ENCODE peak calls at places on chromosomes 3 and 15, in ten cellular contexts. U is HFF-Myc, T is cardiac fibroblast, J is MCF 10A, Y is cardiac muscle cell, R is A549, Q is lung, D is fibroblast of lung, O is lower lobe of right lung, N is OCI-LY7. E is an unnamed sample.
A peak's percentile ranks its signal among the peaks of the same experiment; 100 is the strongest.

GRCh38 chr3:151770941-151771340 is 37.2 kb downstream of the AADACL2 start:
- DNase-seq in U (no peak), T (peak; percentile 92), J (peak; percentile 31), Y (no peak), R (peak; percentile 74), Q (peak; percentile 63), D (peak; percentile 37), O (peak; percentile 75), N (no peak), E (peak; percentile 51)

GRCh38 chr3:180870008-180870733 is 42.3 kb upstream of the FXR1 start:
- DNase-seq in U (no peak), T (peak; percentile 76), J (no peak), Y (peak; percentile 12), R (no peak), Q (no peak), D (peak; percentile 70), O (no peak), N (no peak), E (peak; percentile 16)

GRCh38 chr3:20080956-20081554 is 40.8 kb downstream of the KAT2B start:
- DNase-seq in U (no peak), T (peak; percentile 26), J (peak; percentile 50), Y (peak; percentile 63), R (peak; percentile 12), Q (peak; percentile 45), D (no peak), O (peak; percentile 60), N (no peak), E (no peak)

GRCh38 chr15:55194246-55194645 is 2.5 kb downstream of the RSL24D1 start:
- DNase-seq in U (no peak), T (no peak), J (no peak), Y (no peak), R (no peak), Q (no peak), D (peak; percentile 24), O (no peak), N (no peak), E (no peak)

GRCh38 chr15:99755692-99756409 is 22.6 kb upstream of the LYSMD4 start:
- DNase-seq in U (peak; percentile 63), T (peak; percentile 84), J (peak; percentile 72), Y (peak; percentile 82), R (peak; percentile 71), Q (no peak), D (peak; percentile 78), O (peak; percentile 57), N (peak; percentile 66), E (peak; percentile 23)

GRCh38 chr3:114329823-114330222 is 36.0 kb downstream of the TIGIT start:
- DNase-seq in U (no peak), T (no peak), J (no peak), Y (no peak), R (no peak), Q (no peak), D (no peak), O (no peak), N (no peak), E (no peak)

GRCh38 chr3:165464736-165465135 is 268.6 kb upstream of the SLITRK3 start:
- DNase-seq in U (no peak), T (peak; percentile 25), J (peak; percentile 22), Y (no peak), R (peak; percentile 17), Q (no peak), D (peak; percentile 86), O (no peak), N (no peak), E (no peak)

GRCh38 chr15:64246364-64247189 is 83.8 kb upstream of the PPIB start:
- DNase-seq in U (peak; percentile 88), T (peak; percentile 81), J (peak; percentile 87), Y (no peak), R (peak; percentile 87), Q (no peak), D (peak; percentile 87), O (no peak), N (no peak), E (peak; percentile 25)

GRCh38 chr15:69585937-69586336 is 133.3 kb downstream of the RPLP1 start:
- DNase-seq in U (no peak), T (no peak), J (no peak), Y (no peak), R (no peak), Q (no peak), D (no peak), O (no peak), N (no peak), E (no peak)

GRCh38 chr3:195549931-195550519 is 6.9 kb upstream of the PPP1R2 start:
- DNase-seq in U (no peak), T (no peak), J (no peak), Y (no peak), R (no peak), Q (no peak), D (no peak), O (no peak), N (peak; percentile 78), E (no peak)

GRCh38 chr15:85649372-85649771 is 145.4 kb downstream of the KLHL25 start:
- DNase-seq in U (peak; percentile 62), T (peak; percentile 91), J (peak; percentile 63), Y (peak; percentile 13), R (peak; percentile 36), Q (peak; percentile 38), D (peak; percentile 84), O (no peak), N (no peak), E (no peak)

GRCh38 chr3:99119312-99119810 is 217.9 kb upstream of the DCBLD2 start:
- DNase-seq in U (no peak), T (no peak), J (no peak), Y (no peak), R (no peak), Q (no peak), D (peak; percentile 15), O (no peak), N (no peak), E (no peak)

GRCh38 chr15:62068071-62068786 is 1.5 kb downstream of the C2CD4A start:
- DNase-seq in U (no peak), T (peak; percentile 48), J (peak; percentile 22), Y (peak; percentile 44), R (peak; percentile 81), Q (peak; percentile 44), D (peak; percentile 46), O (peak; percentile 76), N (no peak), E (no peak)

GRCh38 chr15:29924750-29925149 is 102.5 kb upstream of the TJP1 start:
- DNase-seq in U (no peak), T (peak; percentile 90), J (no peak), Y (peak; percentile 93), R (peak; percentile 90), Q (peak; percentile 42), D (peak; percentile 53), O (peak; percentile 47), N (no peak), E (no peak)

GRCh38 chr15:29922191-29922590 is 99.9 kb upstream of the TJP1 start:
- DNase-seq in U (no peak), T (no peak), J (no peak), Y (no peak), R (no peak), Q (no peak), D (no peak), O (no peak), N (no peak), E (no peak)

GRCh38 chr15:29925227-29926082 is 103.2 kb upstream of the TJP1 start:
- DNase-seq in U (no peak), T (peak; percentile 89), J (peak; percentile 68), Y (peak; percentile 91), R (peak; percentile 92), Q (peak; percentile 51), D (peak; percentile 87), O (peak; percentile 51), N (peak; percentile 41), E (no peak)

GRCh38 chr15:29921130-29921601 is 98.9 kb upstream of the TJP1 start:
- DNase-seq in U (no peak), T (no peak), J (no peak), Y (peak; percentile 23), R (peak; percentile 78), Q (no peak), D (no peak), O (no peak), N (no peak), E (no peak)

GRCh38 chr15:29926083-29926388 is 103.8 kb upstream of the TJP1 start:
- DNase-seq in U (no peak), T (no peak), J (no peak), Y (no peak), R (no peak), Q (no peak), D (no peak), O (no peak), N (no peak), E (no peak)
- TF ChIP-seq CTCF in U (no peak), T (no peak), J (no peak), Y (no peak), R (no peak), Q (no peak), D (no peak), O (no peak), N (peak; percentile 33), E (no peak)

GRCh38 chr3:82163907-82164520 is 402.6 kb upstream of the GBE1 start:
- DNase-seq in U (no peak), T (peak; percentile 33), J (peak; percentile 6), Y (no peak), R (peak; percentile 33), Q (no peak), D (peak; percentile 34), O (no peak), N (peak; percentile 19), E (no peak)
- TF ChIP-seq CTCF in U (no peak), T (peak; percentile 42), J (peak; percentile 18), Y (no peak), R (no peak), Q (no peak), D (peak; percentile 27), O (no peak), N (peak; percentile 71), E (no peak)

GRCh38 chr3:69855436-69856162 is 116.3 kb downstream of the MITF start:
- DNase-seq in U (no peak), T (peak; percentile 48), J (peak; percentile 31), Y (peak; percentile 68), R (peak; percentile 53), Q (no peak), D (peak; percentile 78), O (no peak), N (no peak), E (peak; percentile 12)
- TF ChIP-seq CTCF in U (peak; percentile 38), T (peak; percentile 54), J (peak; percentile 12), Y (peak; percentile 53), R (peak; percentile 68), Q (no peak), D (peak; percentile 61), O (peak; percentile 25), N (peak; percentile 47), E (peak; percentile 65)

GRCh38 chr3:173396191-173397041 is 1.1 kb upstream of the NLGN1 start:
- DNase-seq in U (no peak), T (peak; percentile 5), J (peak; percentile 25), Y (peak; percentile 18), R (no peak), Q (no peak), D (peak; percentile 15), O (no peak), N (no peak), E (no peak)

GRCh38 chr3:173395412-173396181 is 1.9 kb upstream of the NLGN1 start:
- DNase-seq in U (peak; percentile 22), T (peak; percentile 83), J (peak; percentile 81), Y (peak; percentile 93), R (peak; percentile 24), Q (peak; percentile 86), D (peak; percentile 83), O (peak; percentile 90), N (no peak), E (peak; percentile 58)

GRCh38 chr3:173398111-173398479 is 551 bp downstream of the NLGN1 start:
- DNase-seq in U (no peak), T (peak; percentile 58), J (peak; percentile 6), Y (peak; percentile 30), R (no peak), Q (no peak), D (no peak), O (no peak), N (no peak), E (no peak)

GRCh38 chr3:173399001-173399400 is 1.5 kb downstream of the NLGN1 start:
- DNase-seq in U (no peak), T (no peak), J (no peak), Y (no peak), R (no peak), Q (no peak), D (no peak), O (no peak), N (no peak), E (no peak)

GRCh38 chr3:173397161-173398110 is at the start of gene NLGN1:
- DNase-seq in U (no peak), T (peak; percentile 78), J (no peak), Y (peak; percentile 84), R (no peak), Q (peak; percentile 56), D (peak; percentile 77), O (peak; percentile 73), N (no peak), E (peak; percentile 53)
- TF ChIP-seq CTCF in U (no peak), T (peak; percentile 32), J (no peak), Y (peak; percentile 40), R (no peak), Q (no peak), D (peak; percentile 47), O (peak; percentile 21), N (no peak), E (peak; percentile 27)

E was measured in AG09319.